ENCODE peak calls at places on chromosomes 3 and 15, in five cellular contexts. J, R, F, S and T are unnamed samples.

GRCh38 chr3:175294793-175295192 is 435.7 kb downstream of the NAALADL2 start:
- DNase-seq in J (no peak), R (no peak), F (no peak), S (no peak), T (no peak)

GRCh38 chr3:50164056-50164455 is 8.9 kb downstream of the SEMA3F start:
- DNase-seq in J (peak), R (peak), F (peak), S (peak), T (peak)

GRCh38 chr15:73965094-73965729 is 26.9 kb downstream of the STOML1 start:
- DNase-seq in J (no peak), R (no peak), F (no peak), S (no peak), T (no peak)

GRCh38 chr3:194178128-194178527 is 42.2 kb downstream of the HES1 start:
- DNase-seq in J (no peak), R (no peak), F (no peak), S (no peak), T (no peak)

GRCh38 chr15:85849946-85850345 is 55.2 kb upstream of the KLHL25 start:
- DNase-seq in J (no peak), R (no peak), F (no peak), S (no peak), T (no peak)

GRCh38 chr15:40489274-40490175 is 18.7 kb downstream of the CHST14 start:
- DNase-seq in J (no peak), R (no peak), F (no peak), S (no peak), T (no peak)

GRCh38 chr15:35674873-35675781 is 129.2 kb upstream of the DPH6 start:
- DNase-seq in J (no peak), R (no peak), F (no peak), S (peak), T (no peak)

GRCh38 chr3:153503873-153504272 is 341.8 kb downstream of the RAP2B start:
- DNase-seq in J (no peak), R (no peak), F (no peak), S (no peak), T (no peak)

GRCh38 chr15:92393287-92393993 is at the start of gene ST8SIA2:
- DNase-seq in J (no peak), R (no peak), F (no peak), S (no peak), T (peak)

GRCh38 chr3:84836961-84837360 is 121.8 kb upstream of the CADM2 start:
- DNase-seq in J (no peak), R (no peak), F (no peak), S (no peak), T (no peak)

GRCh38 chr3:182644800-182645433 is 148.4 kb upstream of the ATP11B start:
- DNase-seq in J (no peak), R (no peak), F (no peak), S (no peak), T (no peak)

GRCh38 chr3:25428003-25428861 is at the start of gene RARB:
- DNase-seq in J (peak), R (peak), F (peak), S (peak), T (peak)

GRCh38 chr3:17258823-17259436 is 374.2 kb downstream of the PLCL2 start:
- DNase-seq in J (no peak), R (no peak), F (no peak), S (no peak), T (no peak)

GRCh38 chr3:188319569-188319968 is 165.6 kb downstream of the LPP start:
- DNase-seq in J (no peak), R (no peak), F (no peak), S (no peak), T (no peak)

GRCh38 chr15:63372753-63373152 is 8.9 kb downstream of the CA12 start:
- DNase-seq in J (no peak), R (no peak), F (no peak), S (no peak), T (no peak)

GRCh38 chr15:31740203-31740602 is 290.1 kb upstream of the CHRNA7 start:
- DNase-seq in J (no peak), R (peak), F (no peak), S (no peak), T (no peak)

GRCh38 chr3:10284496-10284895 is 8.3 kb downstream of the GHRL start:
- DNase-seq in J (no peak), R (no peak), F (no peak), S (no peak), T (no peak)

GRCh38 chr15:51270706-51271105 is 67.7 kb downstream of the CYP19A1 start:
- DNase-seq in J (no peak), R (peak), F (no peak), S (no peak), T (no peak)

GRCh38 chr3:89586256-89586655 is 478.8 kb downstream of the EPHA3 start:
- DNase-seq in J (no peak), R (no peak), F (no peak), S (no peak), T (no peak)

GRCh38 chr3:53801319-53801718 is 44.9 kb downstream of the CHDH start:
- DNase-seq in J (no peak), R (no peak), F (no peak), S (no peak), T (no peak)

GRCh38 chr15:68106656-68107055 is 52.5 kb downstream of the PIAS1 start:
- DNase-seq in J (no peak), R (no peak), F (no peak), S (peak), T (no peak)

GRCh38 chr3:99394831-99395733 is 243.3 kb upstream of the COL8A1 start:
- DNase-seq in J (no peak), R (no peak), F (no peak), S (peak), T (no peak)

GRCh38 chr3:177693596-177693995 is 496.3 kb upstream of the TBL1XR1 start:
- DNase-seq in J (no peak), R (no peak), F (no peak), S (no peak), T (no peak)

GRCh38 chr15:100183921-100184480 is 157.8 kb downstream of the ADAMTS17 start:
- DNase-seq in J (no peak), R (no peak), F (no peak), S (no peak), T (peak)

GRCh38 chr15:60299452-60300047 is 98.2 kb downstream of the ANXA2 start:
- DNase-seq in J (peak), R (peak), F (no peak), S (no peak), T (no peak)

GRCh38 chr3:142828703-142829304 is 60.1 kb downstream of the PCOLCE2 start:
- DNase-seq in J (peak), R (peak), F (peak), S (peak), T (peak)

GRCh38 chr15:83671603-83672002 is 17.7 kb downstream of the ADAMTSL3 start:
- DNase-seq in J (no peak), R (no peak), F (no peak), S (no peak), T (no peak)

DNA sequence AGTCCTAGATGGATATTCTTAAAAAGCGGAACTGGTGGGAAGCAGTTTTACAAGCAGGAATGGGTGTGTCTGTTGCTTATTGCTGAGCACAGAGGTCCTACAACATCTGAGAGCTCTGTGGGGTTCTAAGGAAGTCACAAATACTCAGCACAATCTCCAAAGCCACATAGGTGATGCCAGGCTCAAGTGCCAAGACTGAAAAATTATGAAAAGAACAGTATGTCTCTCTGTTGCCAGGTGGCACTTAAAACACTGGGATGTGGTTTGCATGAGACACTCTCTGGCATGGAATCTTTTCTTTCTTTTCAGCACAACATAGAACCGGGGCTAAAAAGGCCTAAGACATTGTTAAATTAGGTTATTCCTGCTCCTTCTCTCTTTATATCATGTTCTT is 127.3 kb upstream of the PRICKLE2 start:
- DNase-seq in J (no peak), R (no peak), F (no peak), S (no peak), T (no peak)
- H3K27ac ChIP-seq in J (no peak), R (peak), F (no peak), S (peak), T (no peak)

GRCh38 chr3:32839714-32840085 is 21.9 kb downstream of the TRIM71 start:
- DNase-seq in J (no peak), R (no peak), F (no peak), S (no peak), T (no peak)

GRCh38 chr3:32835943-32836342 is 18.1 kb downstream of the TRIM71 start:
- DNase-seq in J (no peak), R (no peak), F (no peak), S (no peak), T (no peak)

GRCh38 chr3:32837789-32838188 is 20.0 kb downstream of the TRIM71 start:
- DNase-seq in J (no peak), R (no peak), F (no peak), S (no peak), T (no peak)

GRCh38 chr3:32836601-32837000 is 18.8 kb downstream of the TRIM71 start:
- DNase-seq in J (no peak), R (no peak), F (no peak), S (no peak), T (no peak)

GRCh38 chr3:32837366-32837765 is 19.6 kb downstream of the TRIM71 start:
- DNase-seq in J (no peak), R (no peak), F (no peak), S (no peak), T (no peak)
- H3K27ac ChIP-seq in J (no peak), R (no peak), F (no peak), S (no peak), T (no peak)

GRCh38 chr15:82262422-82263026 is at the start of the genes EFL1 and SAXO2:
- DNase-seq in J (peak), R (peak), F (peak), S (peak), T (peak)
- H3K27ac ChIP-seq in J (peak), R (no peak), F (peak), S (peak), T (peak)

GRCh38 chr3:48507256-48508061 is 3.5 kb upstream of the SHISA5 start:
- DNase-seq in J (peak), R (peak), F (peak), S (peak), T (peak)
- H3K27ac ChIP-seq in J (no peak), R (no peak), F (peak), S (no peak), T (peak)

GRCh38 chr3:171266034-171266805 is 194.0 kb downstream of the TNIK start:
- DNase-seq in J (no peak), R (peak), F (no peak), S (no peak), T (no peak)

GRCh38 chr3:171268677-171269076 is 191.5 kb downstream of the TNIK start:
- DNase-seq in J (no peak), R (no peak), F (no peak), S (no peak), T (no peak)

GRCh38 chr3:171264758-171265157 is 195.4 kb downstream of the TNIK start:
- DNase-seq in J (no peak), R (no peak), F (no peak), S (no peak), T (no peak)

GRCh38 chr3:171269557-171269956 is 190.6 kb downstream of the TNIK start:
- DNase-seq in J (no peak), R (no peak), F (no peak), S (no peak), T (no peak)

DNA sequence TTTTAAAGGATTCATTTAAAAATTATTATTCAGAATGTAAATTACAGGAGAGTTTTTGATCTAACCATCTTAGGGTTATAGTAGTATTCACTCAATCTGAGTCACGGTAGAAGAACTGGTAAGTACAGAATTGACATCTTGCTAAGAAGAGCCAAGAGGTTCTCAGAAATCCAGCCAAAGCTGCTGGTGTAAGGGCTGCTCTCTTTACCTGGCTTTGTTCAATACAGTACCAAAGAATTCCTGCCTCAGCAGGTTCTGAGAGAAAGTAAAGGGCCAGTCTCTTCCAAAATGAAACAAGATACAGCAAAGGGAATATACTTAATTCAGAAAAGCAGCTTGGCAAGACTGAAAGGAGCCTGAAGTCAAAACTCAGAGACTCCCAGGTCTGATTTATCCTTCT is 193.1 kb downstream of the TNIK start:
- DNase-seq in J (no peak), R (no peak), F (no peak), S (no peak), T (no peak)
- H3K27ac ChIP-seq in J (no peak), R (peak), F (no peak), S (no peak), T (peak)